ENCODE peak calls at places on chromosome 22, in ten cellular contexts. V, T, J, K, X, Y, U, B, W and D are unnamed samples.

GRCh38 chr22:40107756-40108437 is 69.8 kb upstream of the TNRC6B start:
- DNase-seq in K (no peak), V (no peak), B (no peak), X (peak), J (peak), U (no peak), T (no peak), Y (no peak), W (no peak), D (peak)

GRCh38 chr22:23156286-23156685 is 11.0 kb downstream of the RAB36 start:
- DNase-seq in J (no peak), X (no peak), B (peak), T (no peak), U (peak), Y (no peak), K (no peak), V (no peak), W (no peak), D (no peak)

GRCh38 chr22:49232319-49233067 is 595.2 kb downstream of the BRD1 start:
- DNase-seq in B (peak), V (no peak), Y (no peak), U (no peak), J (no peak), W (no peak), X (no peak), T (no peak), K (no peak), D (no peak)

GRCh38 chr22:29617922-29618629 is 14.6 kb downstream of the NF2 start:
- DNase-seq in K (no peak), B (no peak), Y (no peak), X (no peak), T (no peak), W (no peak), U (no peak), V (no peak), J (no peak), D (peak)

GRCh38 chr22:46162771-46163170 is 12.4 kb downstream of the PPARA start:
- DNase-seq in T (no peak), V (no peak), K (no peak), X (no peak), W (no peak), B (no peak), U (no peak), Y (no peak), J (no peak), D (no peak)

GRCh38 chr22:24954114-24954463 is 1.6 kb downstream of the KIAA1671 start:
- DNase-seq in W (no peak), B (no peak), U (peak), J (no peak), K (no peak), V (peak), T (no peak), Y (no peak), X (no peak), D (no peak)

GRCh38 chr22:45602824-45603301 is 68.8 kb upstream of the ATXN10 start:
- DNase-seq in W (no peak), T (no peak), V (peak), J (no peak), K (no peak), X (no peak), B (peak), Y (peak), U (peak), D (no peak)

GRCh38 chr22:40176921-40177737 is 596 bp upstream of the TNRC6B start:
- DNase-seq in W (no peak), T (no peak), J (peak), Y (peak), B (no peak), K (no peak), U (peak), X (peak), V (peak), D (peak)

GRCh38 chr22:46297151-46297819 is 615 bp downstream of the GTSE1 start:
- DNase-seq in Y (peak), B (peak), K (no peak), U (peak), W (no peak), V (no peak), T (no peak), J (peak), X (peak), D (peak)

GRCh38 chr22:19806213-19807160 is 45.9 kb downstream of the TBX1 start:
- DNase-seq in T (peak), W (no peak), X (no peak), Y (no peak), K (no peak), J (no peak), U (no peak), V (peak), B (peak), D (peak)

GRCh38 chr22:38106814-38107578 is 3.5 kb downstream of the BAIAP2L2 start:
- DNase-seq in K (no peak), Y (no peak), X (no peak), U (no peak), V (no peak), J (no peak), W (no peak), B (peak), T (no peak), D (no peak)

GRCh38 chr22:45864959-45865496 is 111.9 kb downstream of the WNT7B start:
- DNase-seq in X (no peak), Y (no peak), W (no peak), V (no peak), U (no peak), K (no peak), T (no peak), J (no peak), B (no peak), D (no peak)

GRCh38 chr22:44455151-44455962 is 42.7 kb downstream of the RTL6 start:
- DNase-seq in K (no peak), W (no peak), T (no peak), U (no peak), V (no peak), X (no peak), B (no peak), J (peak), Y (no peak), D (no peak)

GRCh38 chr22:36546092-36546804 is 17.3 kb upstream of the EIF3D start:
- DNase-seq in V (peak), J (peak), T (no peak), B (peak), W (no peak), Y (peak), X (no peak), U (peak), K (no peak), D (no peak)

GRCh38 chr22:48192920-48193319 is 1430.5 kb downstream of the TBC1D22A start:
- DNase-seq in W (no peak), V (no peak), U (no peak), T (no peak), X (no peak), J (no peak), B (no peak), Y (no peak), K (no peak), D (no peak)

GRCh38 chr22:20080445-20080775 is 369 bp downstream of the DGCR8 start:
- DNase-seq in Y (no peak), J (peak), V (peak), B (peak), T (no peak), K (no peak), W (no peak), U (peak), X (peak), D (peak)

GRCh38 chr22:38706101-38706884 is 549 bp downstream of the GTPBP1 start:
- DNase-seq in T (no peak), K (no peak), W (no peak), V (peak), B (peak), U (peak), Y (no peak), J (peak), X (peak), D (peak)

GRCh38 chr22:35275580-35275979 is 18.3 kb downstream of the HMGXB4 start:
- DNase-seq in U (no peak), X (no peak), J (no peak), Y (no peak), K (no peak), B (no peak), V (no peak), W (no peak), T (no peak), D (peak)

GRCh38 chr22:33521879-33522665 is 398.2 kb downstream of the LARGE1 start:
- DNase-seq in Y (no peak), X (no peak), V (no peak), B (no peak), J (no peak), K (no peak), T (no peak), W (no peak), U (no peak), D (no peak)

GRCh38 chr22:49770454-49771265 is 57.0 kb downstream of the BRD1 start:
- DNase-seq in K (no peak), W (no peak), J (peak), V (no peak), U (no peak), B (peak), Y (no peak), X (no peak), T (peak), D (no peak)